ENCODE peak calls at places on chromosomes 5 and 9, in four cellular contexts. T is esophagus squamous epithelium, F is breast epithelium, O is SJSA1. V is an unnamed sample.

GRCh38 chr5:165497707-165498106 is 1992.3 kb downstream of the MAT2B start:
- DNase-seq in T (no peak), F (no peak), O (no peak), V (no peak)

GRCh38 chr9:87498816-87499454 is 1.3 kb downstream of the DAPK1 start:
- DNase-seq in T (no peak), F (no peak), O (no peak), V (no peak)

GRCh38 chr5:54845567-54845941 is 139.8 kb downstream of the ESM1 start:
- DNase-seq in T (no peak), F (no peak), O (no peak), V (no peak)

GRCh38 chr9:127099664-127100063 is 22.8 kb downstream of the ANGPTL2 start:
- DNase-seq in T (no peak), F (no peak), O (no peak), V (peak; percentile 65)

GRCh38 chr5:79093762-79094161 is 17.8 kb upstream of the BHMT start:
- DNase-seq in T (no peak), F (no peak), O (no peak), V (no peak)

GRCh38 chr5:1053391-1054017 is 44.9 kb downstream of the NKD2 start:
- DNase-seq in T (no peak), F (no peak), O (no peak), V (peak; percentile 57)

GRCh38 chr5:168404366-168404765 is 81.9 kb upstream of the RARS1 start:
- DNase-seq in T (no peak), F (peak; percentile 40), O (peak; percentile 87), V (no peak)

GRCh38 chr5:77644443-77645157 is 6.1 kb upstream of the OTP start:
- DNase-seq in T (no peak), F (no peak), O (no peak), V (no peak)

GRCh38 chr9:97737429-97737828 is 40.3 kb upstream of the XPA start:
- DNase-seq in T (no peak), F (no peak), O (no peak), V (no peak)

GRCh38 chr9:133826289-133827085 is 88.3 kb upstream of the SARDH start:
- DNase-seq in T (no peak), F (no peak), O (no peak), V (no peak)

GRCh38 chr5:4802044-4802443 is 338.1 kb upstream of the ADAMTS16 start:
- DNase-seq in T (no peak), F (no peak), O (no peak), V (no peak)

GRCh38 chr9:19464764-19465570 is 56.2 kb downstream of the ACER2 start:
- DNase-seq in T (peak; percentile 10), F (peak; percentile 30), O (no peak), V (peak; percentile 86)

DNA sequence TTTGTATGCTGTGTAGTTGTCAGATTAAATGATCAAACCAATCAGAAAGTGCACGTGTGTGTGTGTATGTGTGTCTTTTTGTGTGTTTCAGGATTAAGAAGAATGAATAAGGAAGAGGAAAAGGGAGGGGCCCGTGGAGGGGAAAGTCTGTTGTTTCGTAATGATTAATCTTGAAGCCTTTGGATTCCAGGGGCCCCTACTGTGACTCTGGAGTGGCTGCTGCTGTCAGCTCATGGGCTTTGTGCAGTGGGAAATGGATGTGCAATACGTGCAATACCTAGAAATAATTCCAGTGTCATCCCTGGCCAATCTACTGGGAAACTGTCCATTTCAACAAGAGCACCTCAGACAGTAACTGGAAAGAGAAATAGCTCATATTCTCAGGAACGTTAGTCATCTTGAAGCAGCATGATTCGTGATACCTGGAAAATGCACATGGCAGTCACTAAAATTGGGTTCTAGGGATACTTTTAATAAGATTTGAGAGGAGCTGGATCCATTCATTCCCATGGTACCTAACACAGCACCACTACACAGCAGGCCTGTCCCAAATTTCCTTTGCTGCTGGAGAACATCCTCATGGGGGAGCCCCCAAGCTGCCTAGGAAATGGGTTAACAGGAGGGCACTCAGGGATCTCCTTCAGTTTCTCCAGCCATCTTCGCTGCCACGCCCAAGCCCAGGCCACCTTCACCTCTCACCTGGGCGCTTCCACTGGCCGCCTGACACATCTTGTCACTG is 186.3 kb downstream of the NR3C1 start:
- DNase-seq in T (no peak), F (no peak), O (no peak), V (no peak)
- H3K4me1 ChIP-seq in T (peaks cover 11% of the 10 kb centered on the region), F (peaks cover 2% of the 10 kb centered on the region), O (peaks cover 13% of the 10 kb centered on the region), V (peaks cover 10% of the 10 kb centered on the region)

DNA sequence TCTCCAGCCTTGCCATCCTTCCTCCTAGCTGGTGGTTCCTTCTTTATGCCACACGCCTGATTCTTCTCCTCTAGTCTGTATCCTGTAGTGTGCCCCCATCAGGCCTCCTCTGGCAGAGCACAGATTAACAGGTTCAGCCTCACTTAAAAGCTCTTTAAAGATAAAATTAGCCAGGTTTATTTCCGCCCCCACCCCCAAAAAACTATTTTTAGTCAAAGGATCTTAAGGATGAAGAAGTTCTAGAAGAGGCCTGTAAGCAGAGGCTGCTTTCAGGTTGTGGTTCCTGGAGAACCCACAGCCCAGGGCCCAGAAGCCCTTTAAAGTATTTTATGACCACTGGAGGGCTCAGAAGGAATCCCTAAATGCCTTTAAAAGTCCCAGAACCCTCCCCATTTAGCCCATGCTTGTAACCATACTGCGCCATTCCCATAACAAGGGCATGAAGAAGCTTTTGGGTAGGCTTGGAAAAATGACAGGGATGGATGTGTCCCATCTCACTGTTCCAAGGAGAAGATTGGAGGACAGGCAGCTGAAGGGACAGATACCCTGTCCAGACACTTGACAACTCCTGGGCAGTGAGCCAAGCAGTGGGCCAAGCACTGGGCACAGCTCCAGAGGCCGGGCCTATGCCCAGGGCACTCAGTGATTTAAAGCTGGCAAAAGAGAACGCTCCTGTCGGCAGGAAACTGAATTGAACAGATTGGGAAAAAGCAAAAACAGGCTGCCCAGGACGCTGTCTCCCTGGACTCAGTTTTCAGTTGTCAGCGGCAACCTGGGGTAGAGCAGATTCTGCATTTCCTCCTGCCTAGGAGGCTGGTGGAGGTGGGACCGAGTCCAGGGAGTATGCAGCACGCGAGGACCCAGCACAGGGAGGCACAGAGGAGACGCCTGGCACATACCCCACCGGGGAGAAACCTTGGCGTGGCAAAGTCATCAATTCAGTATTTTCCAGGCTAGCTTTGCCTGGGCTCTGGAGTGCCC is 106.3 kb upstream of the SSBP2 start:
- DNase-seq in T (no peak), F (peak; percentile 56), O (no peak), V (peak; percentile 94)
- H3K4me3 ChIP-seq in T (no peak overlapping the region), F (peak overlapping the region; percentile 27), O (no peak overlapping the region), V (no peak overlapping the region)

DNA sequence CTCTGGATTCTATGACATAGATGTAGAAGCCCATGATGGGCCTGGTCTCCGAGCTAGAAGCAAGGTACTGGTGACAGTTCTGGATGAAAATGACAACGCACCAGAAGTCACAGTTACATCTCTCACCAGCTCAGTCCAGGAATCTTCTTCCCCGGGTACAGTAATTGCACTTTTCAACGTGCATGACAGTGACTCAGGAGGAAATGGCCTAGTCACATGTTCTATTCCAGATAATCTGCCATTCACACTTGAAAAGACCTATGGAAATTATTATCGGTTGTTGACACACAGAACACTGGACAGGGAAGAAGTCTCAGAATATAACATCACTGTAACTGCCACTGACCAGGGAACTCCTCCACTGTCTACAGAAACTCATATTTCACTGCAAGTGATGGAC is 1.3 kb downstream of the PCDHGA4 start:
- DNase-seq in T (no peak), F (no peak), O (no peak), V (no peak)
- H3K9me3 ChIP-seq in T (peaks cover 5% of the 10 kb centered on the region), F (peaks cover 96% of the 10 kb centered on the region), O (peaks cover 27% of the 10 kb centered on the region), V (peaks cover 11% of the 10 kb centered on the region)

DNA sequence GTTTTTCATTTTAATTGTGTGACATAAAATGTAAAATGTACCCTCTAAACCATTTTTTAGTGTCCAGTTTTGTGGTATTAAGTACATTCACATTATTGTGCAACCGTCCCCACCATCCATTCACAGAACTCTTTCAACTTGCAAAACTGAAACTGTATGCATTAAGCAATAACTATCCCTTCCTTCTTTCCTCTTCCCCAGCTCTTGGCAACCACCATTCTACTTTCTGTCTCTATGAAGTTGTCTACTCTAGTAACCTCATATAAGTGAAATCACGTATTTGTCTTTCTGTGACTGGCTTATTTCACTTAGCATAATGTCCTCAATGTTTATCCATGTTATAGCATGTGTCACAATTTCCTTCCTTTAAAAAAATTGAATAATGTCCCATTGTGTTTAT is 142.4 kb downstream of the C9orf152 start:
- DNase-seq in T (no peak), F (no peak), O (no peak), V (no peak)
- H3K4me1 ChIP-seq in T (peaks cover 9% of the 10 kb centered on the region), F (peaks cover 4% of the 10 kb centered on the region), O (peaks cover 24% of the 10 kb centered on the region), V (peaks cover 17% of the 10 kb centered on the region)

GRCh38 chr9:85414399-85414798 is 327.4 kb downstream of the AGTPBP1 start:
- DNase-seq in T (no peak), F (no peak), O (no peak), V (no peak)
- H3K4me3 ChIP-seq in T (no peak overlapping the region), F (no peak overlapping the region), O (no peak overlapping the region), V (no peak overlapping the region)

GRCh38 chr5:140883373-140883772 is 1.4 kb downstream of the PCDHA13 start:
- DNase-seq in T (no peak), F (no peak), O (no peak), V (no peak)
- H3K9me3 ChIP-seq in T (no peaks in the 10 kb centered on the region), F (peaks cover 44% of the 10 kb centered on the region), O (peaks cover 14% of the 10 kb centered on the region), V (no peaks in the 10 kb centered on the region)